ENCODE peak calls at places on chromosomes 16 and 17, in four cellular contexts. C is astrocyte of the spinal cord, K is heart right ventricle, Z is GM19239. W is an unnamed sample.

GRCh38 chr17:49001671-49002070 is 4.5 kb downstream of the IGF2BP1 start:
- DNase-seq in C (no peak), K (no peak), Z (no peak), W (no peak)

GRCh38 chr17:2238432-2239169 is 65.0 kb downstream of the SMG6 start:
- DNase-seq in C (no peak), K (peak; percentile 66), Z (no peak), W (peak; percentile 62)

GRCh38 chr16:5015351-5015750 is 18.4 kb downstream of the NAGPA start:
- DNase-seq in C (no peak), K (no peak), Z (no peak), W (no peak)

GRCh38 chr16:10616744-10617640 is 36.6 kb upstream of the EMP2 start:
- DNase-seq in C (peak; percentile 58), K (peak; percentile 79), Z (no peak), W (no peak)

GRCh38 chr17:606501-607243 is 108.0 kb downstream of the VPS53 start:
- DNase-seq in C (no peak), K (no peak), Z (no peak), W (no peak)

GRCh38 chr17:28384281-28385036 is 13.0 kb downstream of the SARM1 start:
- DNase-seq in C (no peak), K (peak; percentile 36), Z (peak; percentile 76), W (peak; percentile 33)

GRCh38 chr16:9033125-9033830 is 58.2 kb upstream of the HAPSTR1 start:
- DNase-seq in C (peak; percentile 64), K (no peak), Z (no peak), W (peak; percentile 17)

GRCh38 chr17:19502517-19502916 is 31.1 kb upstream of the SLC47A1 start:
- DNase-seq in C (no peak), K (no peak), Z (no peak), W (no peak)

GRCh38 chr16:69619514-69619913 is 53.7 kb downstream of the NFAT5 start:
- DNase-seq in C (no peak), K (no peak), Z (no peak), W (no peak)

GRCh38 chr16:22847690-22848089 is 33.7 kb downstream of the HS3ST2 start:
- DNase-seq in C (no peak), K (no peak), Z (no peak), W (no peak)

GRCh38 chr17:64357191-64357981 is 33.3 kb downstream of the PECAM1 start:
- DNase-seq in C (no peak), K (peak; percentile 66), Z (no peak), W (no peak)

GRCh38 chr17:68291836-68292688 is 767 bp downstream of the ARSG start:
- DNase-seq in C (peak; percentile 68), K (peak; percentile 75), Z (peak; percentile 88), W (peak; percentile 95)

GRCh38 chr17:3970668-3971067 is 6.4 kb upstream of the ATP2A3 start:
- DNase-seq in C (no peak), K (no peak), Z (no peak), W (no peak)

GRCh38 chr17:30234296-30234695 is 1.2 kb downstream of the SLC6A4 start:
- DNase-seq in C (no peak), K (no peak), Z (no peak), W (no peak)

GRCh38 chr17:6374761-6375312 is 60.1 kb downstream of the AIPL1 start:
- DNase-seq in C (peak; percentile 66), K (no peak), Z (no peak), W (no peak)

GRCh38 chr16:58464916-58465731 is 34.8 kb upstream of the NDRG4 start:
- DNase-seq in C (no peak), K (peak; percentile 59), Z (peak; percentile 28), W (no peak)

GRCh38 chr16:4749700-4750257 is 15.4 kb downstream of the DNAAF8 start:
- DNase-seq in C (no peak), K (no peak), Z (no peak), W (no peak)

GRCh38 chr17:16417896-16418683 is 2.7 kb downstream of the TRPV2 start:
- DNase-seq in C (no peak), K (no peak), Z (no peak), W (no peak)

GRCh38 chr17:14228903-14229302 is 7.8 kb downstream of the CDRT15 start:
- DNase-seq in C (no peak), K (no peak), Z (no peak), W (no peak)

GRCh38 chr17:13520899-13521572 is 80.7 kb downstream of the HS3ST3A1 start:
- DNase-seq in C (peak; percentile 96), K (no peak), Z (no peak), W (no peak)

GRCh38 chr17:47694818-47695663 is 1.1 kb downstream of the TBKBP1 start:
- DNase-seq in C (no peak), K (peak; percentile 77), Z (no peak), W (no peak)

W was measured in germinal center.